ENCODE peak calls at places on chromosomes 3 and 15, in seven cellular contexts. One of them, this sample, is unnamed.
A peak's percentile ranks its signal among the peaks of the same experiment; 100 is the strongest.

GRCh38 chr15:84962975-84963374 is 18.7 kb upstream of the PDE8A start:
- DNase-seq in transverse colon: no peak
- DNase-seq in H1: no peak
- DNase-seq in IMR-90: no peak
- DNase-seq in adrenal gland: no peak
- DNase-seq in heart left ventricle: no peak
- DNase-seq in ovary: no peak
- DNase-seq in this sample: no peak

GRCh38 chr3:10242182-10243065 is 5.8 kb upstream of the TATDN2 start:
- DNase-seq in transverse colon: peak; percentile 54
- DNase-seq in H1: no peak
- DNase-seq in IMR-90: peak; percentile 54
- DNase-seq in adrenal gland: no peak
- DNase-seq in heart left ventricle: peak; percentile 36
- DNase-seq in ovary: no peak
- DNase-seq in this sample: no peak

GRCh38 chr15:29364429-29365078 is 94.9 kb upstream of the NSMCE3 start:
- DNase-seq in transverse colon: no peak
- DNase-seq in H1: no peak
- DNase-seq in IMR-90: peak; percentile 86
- DNase-seq in adrenal gland: no peak
- DNase-seq in heart left ventricle: no peak
- DNase-seq in ovary: no peak
- DNase-seq in this sample: no peak

GRCh38 chr3:66383998-66384745 is 116.7 kb downstream of the LRIG1 start:
- DNase-seq in transverse colon: no peak
- DNase-seq in H1: no peak
- DNase-seq in IMR-90: no peak
- DNase-seq in adrenal gland: no peak
- DNase-seq in heart left ventricle: no peak
- DNase-seq in ovary: no peak
- DNase-seq in this sample: no peak

GRCh38 chr15:77577350-77577749 is 55.4 kb downstream of the LINGO1 start:
- DNase-seq in transverse colon: no peak
- DNase-seq in H1: no peak
- DNase-seq in IMR-90: no peak
- DNase-seq in adrenal gland: no peak
- DNase-seq in heart left ventricle: no peak
- DNase-seq in ovary: no peak
- DNase-seq in this sample: no peak

GRCh38 chr15:55060831-55061230 is 135.9 kb downstream of the RSL24D1 start:
- DNase-seq in transverse colon: no peak
- DNase-seq in H1: no peak
- DNase-seq in IMR-90: no peak
- DNase-seq in adrenal gland: no peak
- DNase-seq in heart left ventricle: no peak
- DNase-seq in ovary: no peak
- DNase-seq in this sample: no peak

GRCh38 chr3:94028093-94028837 is at the start of gene STX19:
- DNase-seq in transverse colon: no peak
- DNase-seq in H1: no peak
- DNase-seq in IMR-90: no peak
- DNase-seq in adrenal gland: no peak
- DNase-seq in heart left ventricle: no peak
- DNase-seq in ovary: no peak
- DNase-seq in this sample: no peak

GRCh38 chr3:130941793-130942192 is 47.9 kb downstream of the ATP2C1 start:
- DNase-seq in transverse colon: no peak
- DNase-seq in H1: no peak
- DNase-seq in IMR-90: peak; percentile 61
- DNase-seq in adrenal gland: no peak
- DNase-seq in heart left ventricle: no peak
- DNase-seq in ovary: no peak
- DNase-seq in this sample: no peak

GRCh38 chr15:88864861-88865497 is 30.4 kb downstream of the HAPLN3 start:
- DNase-seq in transverse colon: no peak
- DNase-seq in H1: no peak
- DNase-seq in IMR-90: no peak
- DNase-seq in adrenal gland: no peak
- DNase-seq in heart left ventricle: no peak
- DNase-seq in ovary: no peak
- DNase-seq in this sample: no peak

GRCh38 chr3:39191103-39191502 is 1.3 kb downstream of the XIRP1 start:
- DNase-seq in transverse colon: no peak
- DNase-seq in H1: no peak
- DNase-seq in IMR-90: no peak
- DNase-seq in adrenal gland: no peak
- DNase-seq in heart left ventricle: no peak
- DNase-seq in ovary: no peak
- DNase-seq in this sample: no peak

GRCh38 chr3:141401584-141402475 is 33.5 kb downstream of the ZBTB38 start:
- DNase-seq in transverse colon: peak; percentile 51
- DNase-seq in H1: no peak
- DNase-seq in IMR-90: no peak
- DNase-seq in adrenal gland: peak; percentile 43
- DNase-seq in heart left ventricle: peak; percentile 57
- DNase-seq in ovary: peak; percentile 65
- DNase-seq in this sample: no peak

GRCh38 chr15:74134387-74135027 is 4.1 kb downstream of the ISLR2 start:
- DNase-seq in transverse colon: peak; percentile 38
- DNase-seq in H1: no peak
- DNase-seq in IMR-90: peak; percentile 23
- DNase-seq in adrenal gland: peak; percentile 52
- DNase-seq in heart left ventricle: peak; percentile 34
- DNase-seq in ovary: no peak
- DNase-seq in this sample: no peak

DNA sequence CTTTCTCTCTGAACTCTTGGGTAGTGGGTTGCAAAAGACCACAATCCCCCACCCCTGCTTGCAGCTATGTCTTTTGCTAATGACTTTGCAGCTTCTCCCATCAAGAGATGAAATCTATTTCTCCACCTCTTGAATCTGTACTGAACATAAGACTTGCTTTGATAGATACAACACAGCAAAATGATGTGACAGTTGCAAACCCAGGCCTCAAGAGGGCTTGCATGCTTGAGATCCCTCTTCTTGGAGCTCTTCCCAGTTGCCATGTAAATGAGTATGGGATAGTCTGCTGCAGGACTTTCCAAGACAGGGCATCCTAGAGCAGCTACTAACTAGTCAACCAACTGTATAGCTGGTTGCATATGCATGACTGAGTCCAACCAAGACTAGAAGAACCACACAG is 783.6 kb downstream of the PDCD6IP start:
- DNase-seq in transverse colon: no peak
- DNase-seq in H1: no peak
- DNase-seq in IMR-90: no peak
- DNase-seq in adrenal gland: no peak
- DNase-seq in heart left ventricle: no peak
- DNase-seq in ovary: no peak
- DNase-seq in this sample: no peak
- TF ChIP-seq POLR2A in transverse colon: no peak
- TF ChIP-seq POLR2A in H1: no peak
- TF ChIP-seq POLR2A in IMR-90: no peak
- TF ChIP-seq POLR2A in adrenal gland: no peak
- TF ChIP-seq POLR2A in heart left ventricle: no peak
- TF ChIP-seq POLR2A in ovary: no peak
- TF ChIP-seq POLR2A in this sample: no peak

DNA sequence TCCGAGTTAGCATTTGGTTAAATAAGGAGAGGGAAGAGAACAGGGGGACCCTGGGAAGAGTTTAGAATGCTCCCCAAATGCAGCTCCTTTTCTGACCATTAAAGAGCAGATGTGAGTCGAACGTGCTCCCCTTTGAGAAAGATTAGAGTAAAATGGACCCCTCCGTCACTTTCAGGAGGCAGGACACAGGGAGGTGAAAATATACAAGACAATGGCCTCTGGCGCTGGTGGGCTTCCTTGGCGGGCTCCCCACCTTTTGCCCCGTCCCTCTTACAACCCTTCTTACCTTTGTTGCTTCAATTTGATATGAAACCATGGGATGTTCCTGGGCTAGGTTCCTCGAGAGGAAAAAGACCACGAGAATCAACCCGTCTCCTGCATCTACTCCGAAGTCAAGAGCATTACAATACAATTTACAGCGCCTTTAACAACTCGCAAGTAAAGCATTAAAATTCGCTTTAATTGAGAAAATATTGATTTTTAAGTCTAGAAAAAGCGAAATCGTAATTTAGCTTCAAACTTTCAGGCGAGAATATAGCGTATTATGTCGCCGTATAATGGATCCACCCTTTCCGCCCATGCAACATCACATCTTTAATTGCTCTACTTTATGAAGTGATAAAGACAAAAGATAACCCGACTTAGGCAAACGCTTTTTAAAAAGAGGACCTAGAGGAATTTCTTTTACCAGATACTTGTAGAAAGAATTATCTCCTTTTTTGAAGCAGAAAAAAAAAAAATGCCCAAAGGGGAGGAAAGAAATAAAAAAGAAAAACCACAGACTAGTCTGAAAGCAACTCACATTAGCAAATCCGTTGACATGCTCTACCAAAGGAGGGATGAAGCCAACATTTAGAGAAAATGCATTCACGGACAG is 214.0 kb downstream of the MEIS2 start:
- DNase-seq in transverse colon: no peak
- DNase-seq in H1: no peak
- DNase-seq in IMR-90: no peak
- DNase-seq in adrenal gland: no peak
- DNase-seq in heart left ventricle: no peak
- DNase-seq in ovary: no peak
- DNase-seq in this sample: no peak
- H3K27me3 ChIP-seq in transverse colon: peaks cover 99% of the 10 kb centered on the region
- H3K27me3 ChIP-seq in H1: peaks cover 90% of the 10 kb centered on the region
- H3K27me3 ChIP-seq in IMR-90: peaks cover 17% of the 10 kb centered on the region
- H3K27me3 ChIP-seq in adrenal gland: peaks cover 8% of the 10 kb centered on the region
- H3K27me3 ChIP-seq in heart left ventricle: peaks cover 81% of the 10 kb centered on the region
- H3K27me3 ChIP-seq in ovary: no peaks in the 10 kb centered on the region
- H3K27me3 ChIP-seq in this sample: no peaks in the 10 kb centered on the region

DNA sequence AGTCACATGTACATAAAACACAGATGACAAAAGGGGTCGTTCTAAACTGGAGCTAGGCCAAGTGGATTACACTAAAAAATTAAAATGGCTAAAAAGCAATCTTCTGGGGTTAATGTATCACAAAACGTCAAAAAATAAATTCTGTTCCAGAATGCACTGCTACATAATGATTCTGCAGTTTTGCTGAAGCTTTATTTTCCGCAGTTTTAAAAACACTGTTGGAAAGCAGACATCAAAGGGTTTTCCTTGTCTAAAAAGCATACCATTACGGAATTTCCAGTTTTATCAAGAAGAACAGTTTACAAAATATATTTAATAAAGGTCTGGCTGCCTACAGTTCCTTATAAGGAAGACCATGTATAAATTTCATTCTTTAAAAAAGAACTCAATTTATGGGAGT is 1.4 kb downstream of the DMXL2 start:
- DNase-seq in transverse colon: no peak
- DNase-seq in H1: no peak
- DNase-seq in IMR-90: no peak
- DNase-seq in adrenal gland: no peak
- DNase-seq in heart left ventricle: no peak
- DNase-seq in ovary: no peak
- DNase-seq in this sample: no peak
- TF ChIP-seq POLR2A in transverse colon: no peak
- TF ChIP-seq POLR2A in H1: no peak
- TF ChIP-seq POLR2A in IMR-90: no peak
- TF ChIP-seq POLR2A in adrenal gland: no peak
- TF ChIP-seq POLR2A in heart left ventricle: no peak
- TF ChIP-seq POLR2A in ovary: no peak
- TF ChIP-seq POLR2A in this sample: no peak

GRCh38 chr3:45180051-45180450 is 33.9 kb upstream of the CDCP1 start:
- DNase-seq in transverse colon: no peak
- DNase-seq in H1: no peak
- DNase-seq in IMR-90: peak; percentile 80
- DNase-seq in adrenal gland: no peak
- DNase-seq in heart left ventricle: no peak
- DNase-seq in ovary: no peak
- DNase-seq in this sample: no peak
- H3K27me3 ChIP-seq in transverse colon: no peaks in the 10 kb centered on the region
- H3K27me3 ChIP-seq in H1: no peaks in the 10 kb centered on the region
- H3K27me3 ChIP-seq in IMR-90: no peaks in the 10 kb centered on the region
- H3K27me3 ChIP-seq in adrenal gland: no peaks in the 10 kb centered on the region
- H3K27me3 ChIP-seq in heart left ventricle: no peaks in the 10 kb centered on the region
- H3K27me3 ChIP-seq in ovary: no peaks in the 10 kb centered on the region
- H3K27me3 ChIP-seq in this sample: no peaks in the 10 kb centered on the region

GRCh38 chr3:185934726-185935464 is 2.9 kb downstream of the TRA2B start:
- DNase-seq in transverse colon: no peak
- DNase-seq in H1: no peak
- DNase-seq in IMR-90: peak; percentile 55
- DNase-seq in adrenal gland: no peak
- DNase-seq in heart left ventricle: no peak
- DNase-seq in ovary: no peak
- DNase-seq in this sample: no peak

GRCh38 chr3:185937689-185938374 is at the start of gene TRA2B:
- DNase-seq in transverse colon: peak; percentile 99
- DNase-seq in H1: peak; percentile 96
- DNase-seq in IMR-90: peak; percentile 97
- DNase-seq in adrenal gland: peak; percentile 99
- DNase-seq in heart left ventricle: peak; percentile 99
- DNase-seq in ovary: peak; percentile 99
- DNase-seq in this sample: peak; percentile 95

GRCh38 chr3:185933374-185933950 is 4.4 kb downstream of the TRA2B start:
- DNase-seq in transverse colon: no peak
- DNase-seq in H1: no peak
- DNase-seq in IMR-90: no peak
- DNase-seq in adrenal gland: no peak
- DNase-seq in heart left ventricle: no peak
- DNase-seq in ovary: no peak
- DNase-seq in this sample: no peak

GRCh38 chr3:185936814-185937688 is 763 bp downstream of the TRA2B start:
- DNase-seq in transverse colon: peak; percentile 92
- DNase-seq in H1: peak; percentile 61
- DNase-seq in IMR-90: peak; percentile 83
- DNase-seq in adrenal gland: peak; percentile 91
- DNase-seq in heart left ventricle: peak; percentile 92
- DNase-seq in ovary: peak; percentile 94
- DNase-seq in this sample: peak; percentile 39

DNA sequence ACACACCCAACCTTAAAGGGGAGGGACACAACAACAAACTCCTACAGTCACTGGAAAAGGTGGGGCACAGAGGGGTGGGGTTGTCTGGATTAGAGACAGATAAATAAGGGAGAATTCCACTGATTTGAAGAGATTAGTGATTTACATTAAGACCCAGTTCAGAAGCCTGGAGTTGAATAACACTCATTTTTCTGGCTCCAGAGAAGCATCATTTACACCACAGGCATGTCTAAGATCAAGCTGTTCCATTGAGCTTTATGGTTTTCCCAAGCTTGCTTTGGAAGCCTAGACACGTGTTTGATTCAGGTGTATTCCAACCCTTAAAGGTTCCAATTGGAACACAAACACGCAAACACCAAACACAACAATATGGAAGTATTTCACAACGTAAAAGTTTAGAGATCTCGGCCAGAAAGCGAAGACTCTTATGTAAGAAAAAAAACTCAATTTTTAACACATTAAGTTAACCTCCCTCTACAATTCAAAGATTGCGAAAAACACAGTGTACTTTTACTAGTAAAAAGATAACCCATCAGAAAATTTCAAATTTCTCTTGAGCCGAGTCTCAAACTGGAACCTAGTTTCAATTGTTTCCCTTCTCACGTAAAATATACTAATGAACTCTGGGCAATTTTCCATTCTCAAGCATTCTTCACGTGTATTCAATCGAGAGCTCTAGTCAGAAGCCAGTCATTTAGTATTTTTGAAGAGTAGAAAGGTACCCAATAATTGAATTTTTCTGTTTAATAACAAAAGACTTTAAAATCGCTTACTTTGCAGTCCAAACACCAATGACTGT is 2.1 kb downstream of the TRA2B start:
- DNase-seq in transverse colon: no peak
- DNase-seq in H1: no peak
- DNase-seq in IMR-90: peak; percentile 37
- DNase-seq in adrenal gland: no peak
- DNase-seq in heart left ventricle: no peak
- DNase-seq in ovary: no peak
- DNase-seq in this sample: no peak
- TF ChIP-seq POLR2A in transverse colon: no peak
- TF ChIP-seq POLR2A in H1: no peak
- TF ChIP-seq POLR2A in IMR-90: no peak
- TF ChIP-seq POLR2A in adrenal gland: no peak
- TF ChIP-seq POLR2A in heart left ventricle: no peak
- TF ChIP-seq POLR2A in ovary: no peak
- TF ChIP-seq POLR2A in this sample: no peak

This sample was measured in esophagus squamous epithelium.